ENCODE peak calls at places on chromosomes 3 and 15, in eight cellular contexts. One of them, this sample, is unnamed.

GRCh38 chr3:41176554-41176953 is 22.8 kb upstream of the CTNNB1 start:
- DNase-seq in astrocyte of the spinal cord: no peak
- DNase-seq in adipocyte: no peak
- DNase-seq in T-helper 22 cell: no peak
- DNase-seq in progenitor cell of endocrine pancreas: no peak
- DNase-seq in stimulated activated naive B cell treated with anti-CD40 and anti-IgM and Interleukin-4, amounts not matched to agents 10 μg/mL and 1 μg/mL and 100 μg/mL, for 72 hours: no peak
- DNase-seq in NCI-H1092 treated with DMSO at 0.1 percent for 48 hours: no peak
- DNase-seq in M059J: no peak
- DNase-seq in this sample: no peak

GRCh38 chr3:19994796-19995195 is 17.3 kb downstream of the PP2D1 start:
- DNase-seq in astrocyte of the spinal cord: no peak
- DNase-seq in adipocyte: no peak
- DNase-seq in T-helper 22 cell: no peak
- DNase-seq in progenitor cell of endocrine pancreas: no peak
- DNase-seq in stimulated activated naive B cell treated with anti-CD40 and anti-IgM and Interleukin-4, amounts not matched to agents 10 μg/mL and 1 μg/mL and 100 μg/mL, for 72 hours: no peak
- DNase-seq in NCI-H1092 treated with DMSO at 0.1 percent for 48 hours: no peak
- DNase-seq in M059J: no peak
- DNase-seq in this sample: no peak

GRCh38 chr3:123096701-123097100 is 29.9 kb downstream of the PDIA5 start:
- DNase-seq in astrocyte of the spinal cord: peak
- DNase-seq in adipocyte: peak
- DNase-seq in T-helper 22 cell: no peak
- DNase-seq in progenitor cell of endocrine pancreas: no peak
- DNase-seq in stimulated activated naive B cell treated with anti-CD40 and anti-IgM and Interleukin-4, amounts not matched to agents 10 μg/mL and 1 μg/mL and 100 μg/mL, for 72 hours: no peak
- DNase-seq in NCI-H1092 treated with DMSO at 0.1 percent for 48 hours: peak
- DNase-seq in M059J: peak
- DNase-seq in this sample: peak

GRCh38 chr3:129415378-129415777 is 13.1 kb downstream of the EFCAB12 start:
- DNase-seq in astrocyte of the spinal cord: no peak
- DNase-seq in adipocyte: no peak
- DNase-seq in T-helper 22 cell: no peak
- DNase-seq in progenitor cell of endocrine pancreas: no peak
- DNase-seq in stimulated activated naive B cell treated with anti-CD40 and anti-IgM and Interleukin-4, amounts not matched to agents 10 μg/mL and 1 μg/mL and 100 μg/mL, for 72 hours: no peak
- DNase-seq in NCI-H1092 treated with DMSO at 0.1 percent for 48 hours: no peak
- DNase-seq in M059J: no peak
- DNase-seq in this sample: no peak

GRCh38 chr15:67805871-67806538 is 19.3 kb upstream of the SKOR1 start:
- DNase-seq in astrocyte of the spinal cord: no peak
- DNase-seq in adipocyte: no peak
- DNase-seq in T-helper 22 cell: no peak
- DNase-seq in progenitor cell of endocrine pancreas: no peak
- DNase-seq in stimulated activated naive B cell treated with anti-CD40 and anti-IgM and Interleukin-4, amounts not matched to agents 10 μg/mL and 1 μg/mL and 100 μg/mL, for 72 hours: no peak
- DNase-seq in NCI-H1092 treated with DMSO at 0.1 percent for 48 hours: peak
- DNase-seq in M059J: no peak
- DNase-seq in this sample: no peak

GRCh38 chr15:69973102-69973714 is 124.5 kb downstream of the TLE3 start:
- DNase-seq in astrocyte of the spinal cord: peak
- DNase-seq in adipocyte: peak
- DNase-seq in T-helper 22 cell: no peak
- DNase-seq in progenitor cell of endocrine pancreas: no peak
- DNase-seq in stimulated activated naive B cell treated with anti-CD40 and anti-IgM and Interleukin-4, amounts not matched to agents 10 μg/mL and 1 μg/mL and 100 μg/mL, for 72 hours: peak
- DNase-seq in NCI-H1092 treated with DMSO at 0.1 percent for 48 hours: no peak
- DNase-seq in M059J: peak
- DNase-seq in this sample: no peak

GRCh38 chr3:60125686-60126085 is 1075.9 kb upstream of the CFAP20DC start:
- DNase-seq in astrocyte of the spinal cord: no peak
- DNase-seq in adipocyte: no peak
- DNase-seq in T-helper 22 cell: no peak
- DNase-seq in progenitor cell of endocrine pancreas: no peak
- DNase-seq in stimulated activated naive B cell treated with anti-CD40 and anti-IgM and Interleukin-4, amounts not matched to agents 10 μg/mL and 1 μg/mL and 100 μg/mL, for 72 hours: no peak
- DNase-seq in NCI-H1092 treated with DMSO at 0.1 percent for 48 hours: no peak
- DNase-seq in M059J: no peak
- DNase-seq in this sample: no peak

GRCh38 chr3:143975549-143976152 is 4.0 kb downstream of the DIPK2A start:
- DNase-seq in astrocyte of the spinal cord: peak
- DNase-seq in adipocyte: peak
- DNase-seq in T-helper 22 cell: no peak
- DNase-seq in progenitor cell of endocrine pancreas: no peak
- DNase-seq in stimulated activated naive B cell treated with anti-CD40 and anti-IgM and Interleukin-4, amounts not matched to agents 10 μg/mL and 1 μg/mL and 100 μg/mL, for 72 hours: no peak
- DNase-seq in NCI-H1092 treated with DMSO at 0.1 percent for 48 hours: no peak
- DNase-seq in M059J: peak
- DNase-seq in this sample: peak

GRCh38 chr15:70264014-70264492 is 166.3 kb upstream of the TLE3 start:
- DNase-seq in astrocyte of the spinal cord: peak
- DNase-seq in adipocyte: no peak
- DNase-seq in T-helper 22 cell: no peak
- DNase-seq in progenitor cell of endocrine pancreas: no peak
- DNase-seq in stimulated activated naive B cell treated with anti-CD40 and anti-IgM and Interleukin-4, amounts not matched to agents 10 μg/mL and 1 μg/mL and 100 μg/mL, for 72 hours: peak
- DNase-seq in NCI-H1092 treated with DMSO at 0.1 percent for 48 hours: peak
- DNase-seq in M059J: peak
- DNase-seq in this sample: no peak

GRCh38 chr3:98971183-98971681 is 69.7 kb upstream of the DCBLD2 start:
- DNase-seq in astrocyte of the spinal cord: peak
- DNase-seq in adipocyte: peak
- DNase-seq in T-helper 22 cell: no peak
- DNase-seq in progenitor cell of endocrine pancreas: no peak
- DNase-seq in stimulated activated naive B cell treated with anti-CD40 and anti-IgM and Interleukin-4, amounts not matched to agents 10 μg/mL and 1 μg/mL and 100 μg/mL, for 72 hours: no peak
- DNase-seq in NCI-H1092 treated with DMSO at 0.1 percent for 48 hours: no peak
- DNase-seq in M059J: peak
- DNase-seq in this sample: no peak

GRCh38 chr15:90680371-90680935 is 36.7 kb upstream of the BLM start:
- DNase-seq in astrocyte of the spinal cord: peak
- DNase-seq in adipocyte: peak
- DNase-seq in T-helper 22 cell: no peak
- DNase-seq in progenitor cell of endocrine pancreas: no peak
- DNase-seq in stimulated activated naive B cell treated with anti-CD40 and anti-IgM and Interleukin-4, amounts not matched to agents 10 μg/mL and 1 μg/mL and 100 μg/mL, for 72 hours: no peak
- DNase-seq in NCI-H1092 treated with DMSO at 0.1 percent for 48 hours: no peak
- DNase-seq in M059J: peak
- DNase-seq in this sample: peak

GRCh38 chr3:108106031-108106430 is 15.2 kb upstream of the CD47 start:
- DNase-seq in astrocyte of the spinal cord: peak
- DNase-seq in adipocyte: no peak
- DNase-seq in T-helper 22 cell: no peak
- DNase-seq in progenitor cell of endocrine pancreas: no peak
- DNase-seq in stimulated activated naive B cell treated with anti-CD40 and anti-IgM and Interleukin-4, amounts not matched to agents 10 μg/mL and 1 μg/mL and 100 μg/mL, for 72 hours: no peak
- DNase-seq in NCI-H1092 treated with DMSO at 0.1 percent for 48 hours: no peak
- DNase-seq in M059J: peak
- DNase-seq in this sample: peak

GRCh38 chr15:39304201-39304841 is 276.6 kb upstream of the THBS1 start:
- DNase-seq in astrocyte of the spinal cord: peak
- DNase-seq in adipocyte: peak
- DNase-seq in T-helper 22 cell: no peak
- DNase-seq in progenitor cell of endocrine pancreas: no peak
- DNase-seq in stimulated activated naive B cell treated with anti-CD40 and anti-IgM and Interleukin-4, amounts not matched to agents 10 μg/mL and 1 μg/mL and 100 μg/mL, for 72 hours: no peak
- DNase-seq in NCI-H1092 treated with DMSO at 0.1 percent for 48 hours: no peak
- DNase-seq in M059J: peak
- DNase-seq in this sample: peak

GRCh38 chr3:129601713-129602112 is 4.8 kb downstream of the PLXND1 start:
- DNase-seq in astrocyte of the spinal cord: no peak
- DNase-seq in adipocyte: no peak
- DNase-seq in T-helper 22 cell: no peak
- DNase-seq in progenitor cell of endocrine pancreas: no peak
- DNase-seq in stimulated activated naive B cell treated with anti-CD40 and anti-IgM and Interleukin-4, amounts not matched to agents 10 μg/mL and 1 μg/mL and 100 μg/mL, for 72 hours: no peak
- DNase-seq in NCI-H1092 treated with DMSO at 0.1 percent for 48 hours: no peak
- DNase-seq in M059J: no peak
- DNase-seq in this sample: no peak

GRCh38 chr15:98650871-98651481 is 2.6 kb downstream of the IGF1R start:
- DNase-seq in astrocyte of the spinal cord: peak
- DNase-seq in adipocyte: peak
- DNase-seq in T-helper 22 cell: no peak
- DNase-seq in progenitor cell of endocrine pancreas: no peak
- DNase-seq in stimulated activated naive B cell treated with anti-CD40 and anti-IgM and Interleukin-4, amounts not matched to agents 10 μg/mL and 1 μg/mL and 100 μg/mL, for 72 hours: no peak
- DNase-seq in NCI-H1092 treated with DMSO at 0.1 percent for 48 hours: no peak
- DNase-seq in M059J: no peak
- DNase-seq in this sample: peak

GRCh38 chr3:27485853-27486252 is 1.7 kb upstream of the SLC4A7 start:
- DNase-seq in astrocyte of the spinal cord: no peak
- DNase-seq in adipocyte: no peak
- DNase-seq in T-helper 22 cell: no peak
- DNase-seq in progenitor cell of endocrine pancreas: no peak
- DNase-seq in stimulated activated naive B cell treated with anti-CD40 and anti-IgM and Interleukin-4, amounts not matched to agents 10 μg/mL and 1 μg/mL and 100 μg/mL, for 72 hours: no peak
- DNase-seq in NCI-H1092 treated with DMSO at 0.1 percent for 48 hours: no peak
- DNase-seq in M059J: peak
- DNase-seq in this sample: no peak

GRCh38 chr3:178001670-178002101 is 534.5 kb upstream of the KCNMB2 start:
- DNase-seq in astrocyte of the spinal cord: no peak
- DNase-seq in adipocyte: peak
- DNase-seq in T-helper 22 cell: no peak
- DNase-seq in progenitor cell of endocrine pancreas: no peak
- DNase-seq in stimulated activated naive B cell treated with anti-CD40 and anti-IgM and Interleukin-4, amounts not matched to agents 10 μg/mL and 1 μg/mL and 100 μg/mL, for 72 hours: peak
- DNase-seq in NCI-H1092 treated with DMSO at 0.1 percent for 48 hours: no peak
- DNase-seq in M059J: no peak
- DNase-seq in this sample: peak